ENCODE peak calls at places on chromosomes 12 and 14, in five cellular contexts. G is activated CD4-positive, alpha-beta T cell treated with anti-CD3 and anti-CD28 coated beads, Interleukin-2, amount 10 ng/mL, durations not matched to agents 7 days and 5 days; V is stimulated activated CD4-positive, alpha-beta T cell treated with anti-CD3 and anti-CD28 coated beads, TNF-alpha, amount 100 ng/mL, for 1 hour; D is A172; Z is activated T-cell treated with anti-CD3 and anti-CD28 coated beads, Interleukin-2, amount 50 U/mL, for 48 hours. K is an unnamed sample.

GRCh38 chr12:103882861-103883596 is 42.0 kb upstream of the NT5DC3 start:
- DNase-seq in Z (no peak), V (no peak), D (no peak), G (no peak), K (no peak)

GRCh38 chr14:77988966-77989365 is 181.2 kb upstream of the NRXN3 start:
- DNase-seq in G (no peak), Z (no peak), V (no peak), D (peak), K (peak)

GRCh38 chr12:52524898-52525591 is 4.9 kb upstream of the KRT5 start:
- DNase-seq in G (no peak), V (no peak), D (peak), Z (no peak), K (no peak)

GRCh38 chr12:28164644-28165313 is 25.5 kb upstream of the CCDC91 start:
- DNase-seq in G (no peak), D (no peak), V (no peak), Z (no peak), K (no peak)

GRCh38 chr12:116766285-116766684 is 28.2 kb downstream of the RNFT2 start:
- DNase-seq in D (no peak), G (no peak), V (no peak), Z (no peak), K (no peak)

GRCh38 chr14:76931629-76932402 is 96.7 kb downstream of the IRF2BPL start:
- DNase-seq in G (no peak), Z (no peak), V (no peak), D (no peak), K (no peak)

GRCh38 chr12:108627134-108627920 is 6.4 kb downstream of the SELPLG start:
- DNase-seq in D (no peak), V (no peak), G (no peak), Z (no peak), K (no peak)

GRCh38 chr14:72010474-72010873 is 78.2 kb downstream of the RGS6 start:
- DNase-seq in D (no peak), V (no peak), G (no peak), Z (no peak), K (no peak)

GRCh38 chr12:4434299-4434698 is 11.3 kb downstream of the FGF6 start:
- DNase-seq in D (no peak), Z (no peak), V (no peak), G (no peak), K (no peak)

GRCh38 chr14:39203659-39204606 is 28.9 kb downstream of the PNN start:
- DNase-seq in G (no peak), D (no peak), Z (no peak), V (no peak), K (peak)

GRCh38 chr12:66087365-66087943 is 43.1 kb downstream of the LLPH start:
- DNase-seq in G (peak), V (no peak), D (peak), Z (peak), K (peak)

GRCh38 chr14:21069388-21070082 is 569 bp upstream of the ARHGEF40 start:
- DNase-seq in Z (peak), V (no peak), G (no peak), D (no peak), K (no peak)

GRCh38 chr12:23569388-23569787 is 380.1 kb downstream of the SOX5 start:
- DNase-seq in G (no peak), D (no peak), Z (no peak), V (no peak), K (no peak)

GRCh38 chr12:121524196-121524930 is 56.5 kb downstream of the KDM2B start:
- DNase-seq in G (no peak), Z (no peak), D (no peak), V (no peak), K (no peak)

GRCh38 chr12:32400114-32400672 is 835 bp downstream of the FGD4 start:
- DNase-seq in V (no peak), G (no peak), Z (no peak), D (no peak), K (no peak)

GRCh38 chr12:110677982-110678381 is 10.9 kb downstream of the HVCN1 start:
- DNase-seq in Z (no peak), G (no peak), V (no peak), D (no peak), K (no peak)